ENCODE peak calls at places on chromosomes 7 and 10, in eight cellular contexts. D is esophagus muscularis mucosa; A is HTR-8/SVneo; B is mucosa of gallbladder; E is GM12892; R is CD4-positive, alpha-beta T cell; H is NCI-H748 treated with DMSO at 0.1 percent for 48 hours; S is AG04450. J is an unnamed sample.

GRCh38 chr7:155862516-155863257 is 50.4 kb upstream of the SHH start:
- DNase-seq in R (no peak), S (no peak), A (no peak), B (peak; percentile 49), E (no peak), D (peak; percentile 75), H (no peak), J (no peak)

GRCh38 chr7:95330194-95331003 is 6.1 kb upstream of the PON1 start:
- DNase-seq in E (no peak), S (no peak), B (no peak), D (peak; percentile 14), H (no peak), A (no peak), R (no peak), J (no peak)

GRCh38 chr10:132397671-132398565 is 918 bp downstream of the PWWP2B start:
- DNase-seq in B (peak; percentile 69), R (no peak), E (no peak), A (no peak), H (no peak), S (no peak), D (no peak), J (no peak)

GRCh38 chr7:493661-494251 is 25.9 kb downstream of the PDGFA start:
- DNase-seq in D (no peak), A (no peak), R (no peak), H (no peak), B (no peak), E (no peak), S (no peak), J (no peak)

GRCh38 chr10:95397747-95398146 is 106.9 kb upstream of the PDLIM1 start:
- DNase-seq in B (no peak), S (no peak), R (no peak), D (no peak), H (no peak), E (no peak), A (no peak), J (no peak)

GRCh38 chr10:13858709-13859108 is 271.9 kb downstream of the PRPF18 start:
- DNase-seq in A (no peak), E (no peak), S (no peak), H (no peak), B (no peak), R (no peak), D (no peak), J (no peak)

GRCh38 chr7:18653381-18654155 is 158.0 kb downstream of the HDAC9 start:
- DNase-seq in R (no peak), D (no peak), B (no peak), H (no peak), E (no peak), A (no peak), S (no peak), J (no peak)

GRCh38 chr10:30052062-30052461 is 7.3 kb downstream of the JCAD start:
- DNase-seq in S (no peak), B (no peak), H (no peak), D (no peak), A (no peak), R (no peak), E (no peak), J (no peak)

GRCh38 chr7:54747234-54747633 is 11.8 kb downstream of the SEC61G start:
- DNase-seq in H (no peak), D (no peak), B (no peak), R (no peak), A (no peak), S (no peak), E (no peak), J (no peak)

GRCh38 chr7:130940326-130940725 is 206.3 kb upstream of the KLF14 start:
- DNase-seq in D (no peak), B (no peak), R (no peak), A (no peak), E (no peak), H (no peak), S (no peak), J (no peak)

GRCh38 chr10:1573334-1573969 is 163.9 kb downstream of the ADARB2 start:
- DNase-seq in D (no peak), R (no peak), S (no peak), H (no peak), A (no peak), B (no peak), E (no peak), J (no peak)

GRCh38 chr10:51063659-51064535 is 10.4 kb upstream of the PRKG1 start:
- DNase-seq in B (no peak), A (no peak), S (peak; percentile 26), E (no peak), H (no peak), R (no peak), D (no peak), J (no peak)

GRCh38 chr10:6195376-6195775 is 7.4 kb upstream of the PFKFB3 start:
- DNase-seq in A (no peak), R (no peak), E (no peak), D (no peak), H (no peak), B (no peak), S (no peak), J (no peak)

GRCh38 chr10:131751827-131752775 is 148.7 kb upstream of the PPP2R2D start:
- DNase-seq in E (no peak), S (no peak), D (no peak), R (no peak), B (no peak), H (no peak), A (no peak), J (no peak)

GRCh38 chr7:117718116-117718515 is 155.1 kb downstream of the CTTNBP2 start:
- DNase-seq in E (no peak), S (no peak), R (no peak), D (no peak), H (no peak), B (no peak), A (no peak), J (no peak)

GRCh38 chr7:11540271-11540761 is 291.7 kb downstream of the THSD7A start:
- DNase-seq in H (no peak), S (no peak), A (no peak), D (no peak), B (no peak), E (no peak), R (no peak), J (no peak)

GRCh38 chr10:13705526-13706169 is 118.9 kb downstream of the PRPF18 start:
- DNase-seq in R (no peak), H (no peak), B (no peak), A (no peak), S (no peak), D (no peak), E (no peak), J (no peak)

GRCh38 chr7:33744293-33744692 is 161.0 kb upstream of the BMPER start:
- DNase-seq in S (no peak), B (no peak), R (no peak), H (no peak), D (no peak), A (no peak), E (no peak), J (no peak)

GRCh38 chr10:44675086-44675874 is 235.9 kb upstream of the TMEM72 start:
- DNase-seq in H (no peak), A (no peak), E (no peak), S (no peak), R (no peak), B (no peak), D (no peak), J (no peak)

GRCh38 chr10:86312701-86313270 is 53.8 kb downstream of the GRID1 start:
- DNase-seq in S (no peak), B (no peak), H (no peak), D (no peak), E (no peak), A (no peak), R (no peak), J (no peak)

GRCh38 chr10:70537398-70538194 is 59.0 kb downstream of the PALD1 start:
- DNase-seq in H (no peak), E (no peak), R (no peak), D (no peak), B (no peak), A (no peak), S (no peak), J (no peak)

GRCh38 chr7:149774237-149775175 is 1.1 kb upstream of the ZNF467 start:
- DNase-seq in R (no peak), B (peak; percentile 30), S (no peak), A (no peak), E (no peak), D (no peak), H (no peak), J (no peak)